ENCODE peak calls at places on chromosomes 13 and 19, in four cellular contexts. B is neural progenitor cell, O is MM.1S, A is GM23248. D is an unnamed sample.

GRCh38 chr19:46350758-46351159 is 3.9 kb downstream of the PPP5C start:
- DNase-seq in B (no peak), O (no peak), A (no peak), D (no peak)

GRCh38 chr19:8017808-8018207 is 12.4 kb upstream of the ELAVL1 start:
- DNase-seq in B (peak; percentile 52), O (peak; percentile 42), A (no peak), D (peak; percentile 47)

GRCh38 chr19:39987167-39987566 is 9.7 kb upstream of the ZNF546 start:
- DNase-seq in B (no peak), O (no peak), A (no peak), D (no peak)

GRCh38 chr13:34017231-34017630 is 199.3 kb downstream of the RFC3 start:
- DNase-seq in B (no peak), O (no peak), A (peak; percentile 40), D (no peak)

GRCh38 chr19:41785653-41786052 is 10.7 kb upstream of the CEACAM3 start:
- DNase-seq in B (peak; percentile 76), O (peak; percentile 77), A (peak; percentile 71), D (peak; percentile 93)

GRCh38 chr19:5580116-5580515 is 12.4 kb upstream of the TINCR start:
- DNase-seq in B (no peak), O (no peak), A (no peak), D (no peak)

GRCh38 chr13:80884031-80884785 is 543.3 kb upstream of the SPRY2 start:
- DNase-seq in B (no peak), O (no peak), A (no peak), D (no peak)

GRCh38 chr13:44755872-44756271 is 179.7 kb upstream of the TSC22D1 start:
- DNase-seq in B (no peak), O (no peak), A (peak; percentile 77), D (no peak)

GRCh38 chr19:54188224-54188871 is 1.0 kb downstream of the MBOAT7 start:
- DNase-seq in B (peak; percentile 53), O (no peak), A (peak; percentile 75), D (peak; percentile 45)

GRCh38 chr19:9586764-9587163 is 2.5 kb upstream of the ZNF121 start:
- DNase-seq in B (peak; percentile 81), O (peak; percentile 74), A (peak; percentile 66), D (peak; percentile 91)

GRCh38 chr13:31987535-31988170 is 43.9 kb upstream of the FRY start:
- DNase-seq in B (no peak), O (no peak), A (no peak), D (no peak)

GRCh38 chr13:48775804-48776203 is 122.1 kb downstream of the CYSLTR2 start:
- DNase-seq in B (no peak), O (no peak), A (peak; percentile 96), D (no peak)

GRCh38 chr19:22257381-22257780 is 28.9 kb upstream of the ZNF729 start:
- DNase-seq in B (no peak), O (no peak), A (no peak), D (no peak)

GRCh38 chr19:7262470-7262869 is 31.7 kb downstream of the INSR start:
- DNase-seq in B (peak; percentile 2), O (no peak), A (no peak), D (no peak)

GRCh38 chr19:6038634-6039405 is 60.9 kb upstream of the RANBP3 start:
- DNase-seq in B (no peak), O (no peak), A (no peak), D (no peak)

GRCh38 chr19:45406165-45406956 is at the start of gene POLR1G:
- DNase-seq in B (peak; percentile 88), O (peak; percentile 91), A (peak; percentile 88), D (peak; percentile 89)

GRCh38 chr13:19586904-19587634 is 25.7 kb upstream of the TPTE2 start:
- DNase-seq in B (no peak), O (peak; percentile 74), A (peak; percentile 26), D (peak; percentile 50)

GRCh38 chr13:80751854-80752253 is 410.9 kb upstream of the SPRY2 start:
- DNase-seq in B (peak; percentile 57), O (no peak), A (no peak), D (no peak)

GRCh38 chr19:39425744-39426143 is 10.0 kb downstream of the RPS16 start:
- DNase-seq in B (no peak), O (no peak), A (no peak), D (no peak)

GRCh38 chr13:44142540-44142867 is 231.1 kb upstream of the SERP2 start:
- DNase-seq in B (no peak), O (no peak), A (no peak), D (peak; percentile 25)

DNA sequence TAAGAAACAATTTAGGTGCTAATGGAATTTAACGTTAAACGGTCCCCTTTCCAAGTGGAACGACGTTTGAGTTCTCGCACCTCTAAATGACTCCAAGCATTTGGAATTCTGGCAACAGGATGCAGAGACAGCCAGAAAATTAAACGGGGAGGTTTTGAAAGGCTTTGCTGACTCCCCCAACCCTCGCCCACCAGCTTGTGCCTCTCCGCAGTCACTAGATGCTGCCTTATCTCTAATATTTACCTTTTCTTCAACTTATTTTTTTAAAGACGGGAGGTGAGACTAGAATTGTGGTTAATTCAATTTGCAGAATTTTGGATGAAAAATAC is 2.5 kb downstream of the ZIC2 start:
- DNase-seq in B (peak; percentile 45), O (no peak), A (no peak), D (no peak)
- H3K27me3 ChIP-seq in B (peaks cover 18% of the 10 kb centered on the region), O (peaks cover 15% of the 10 kb centered on the region), A (peaks cover 79% of the 10 kb centered on the region), D (peaks cover 73% of the 10 kb centered on the region)

GRCh38 chr19:35860818-35861639 is 4.3 kb downstream of the KIRREL2 start:
- DNase-seq in B (peak; percentile 98), O (no peak), A (no peak), D (peak; percentile 98)
- TF ChIP-seq EZH2 in B (no peak), O (no peak), A (peak; percentile 35), D (no peak)

GRCh38 chr19:18100710-18101109 is 3.1 kb downstream of the MAST3 start:
- DNase-seq in B (peak; percentile 91), O (no peak), A (no peak), D (peak; percentile 93)
- H3F3A ChIP-seq in B (peaks cover 36% of the 10 kb centered on the region), O (peaks cover 5% of the 10 kb centered on the region), A (peaks cover 5% of the 10 kb centered on the region), D (peaks cover 11% of the 10 kb centered on the region)

GRCh38 chr19:38151242-38151641 is 72.8 kb downstream of the DPF1 start:
- DNase-seq in B (no peak), O (no peak), A (no peak), D (no peak)

GRCh38 chr19:38144667-38145066 is 79.4 kb downstream of the DPF1 start:
- DNase-seq in B (no peak), O (no peak), A (no peak), D (no peak)

GRCh38 chr19:38145627-38146026 is 78.4 kb downstream of the DPF1 start:
- DNase-seq in B (no peak), O (no peak), A (peak; percentile 51), D (no peak)

GRCh38 chr19:38149597-38149996 is 74.4 kb downstream of the DPF1 start:
- DNase-seq in B (no peak), O (no peak), A (no peak), D (peak; percentile 44)

GRCh38 chr19:38148337-38148736 is 75.7 kb downstream of the DPF1 start:
- DNase-seq in B (no peak), O (no peak), A (no peak), D (no peak)
- H3K27me3 ChIP-seq in B (no peaks in the 10 kb centered on the region), O (no peaks in the 10 kb centered on the region), A (no peaks in the 10 kb centered on the region), D (no peaks in the 10 kb centered on the region)

GRCh38 chr19:3360494-3361383 is 5.6 kb upstream of the NFIC start:
- DNase-seq in B (peak; percentile 45), O (no peak), A (peak; percentile 76), D (peak; percentile 57)
- TF ChIP-seq EZH2 in B (peak; percentile 98), O (no peak), A (no peak), D (peak; percentile 95)

GRCh38 chr13:46565808-46566750 is 13.1 kb downstream of the LRCH1 start:
- DNase-seq in B (no peak), O (no peak), A (no peak), D (no peak)
- H3F3A ChIP-seq in B (no peaks in the 10 kb centered on the region), O (no peaks in the 10 kb centered on the region), A (no peaks in the 10 kb centered on the region), D (no peaks in the 10 kb centered on the region)